ENCODE peak calls at places on chromosome 22, in ten cellular contexts. M is aorta; E is GM23338; D is CD8-positive, alpha-beta memory T cell; B is prostate gland; K is colonic mucosa; A is mesendoderm; R is PC-9; C is cardiac muscle cell; S is endodermal cell. V is an unnamed sample. For H3K36me3, the result is how much of the 10 kb centered on the place peaks cover.

GRCh38 chr22:50529416-50530279 is at the start of gene TYMP:
- DNase-seq in S (peak), D (peak), A (no peak), B (peak), C (no peak), M (peak), E (peak), R (peak), K (peak), V (peak)

GRCh38 chr22:43319661-43320486 is 23.3 kb downstream of the SCUBE1 start:
- DNase-seq in D (no peak), A (no peak), E (no peak), S (no peak), B (no peak), K (no peak), M (no peak), R (no peak), C (no peak), V (no peak)

GRCh38 chr22:46262449-46263207 is 515 bp downstream of the PKDREJ start:
- DNase-seq in M (peak), B (no peak), C (peak), K (peak), R (no peak), S (peak), A (peak), E (peak), D (no peak), V (peak)

GRCh38 chr22:46081036-46081830 is 69.1 kb upstream of the PPARA start:
- DNase-seq in D (no peak), M (peak), K (no peak), E (no peak), B (no peak), S (no peak), R (no peak), A (no peak), C (no peak), V (peak)

GRCh38 chr22:43423046-43423445 is 11.2 kb downstream of the MPPED1 start:
- DNase-seq in B (no peak), E (no peak), C (no peak), A (no peak), S (no peak), K (no peak), R (no peak), M (peak), D (no peak), V (no peak)

GRCh38 chr22:31588970-31589675 is 72.9 kb downstream of the PISD start:
- DNase-seq in R (no peak), K (peak), C (no peak), M (no peak), A (no peak), B (no peak), S (no peak), D (no peak), E (no peak), V (no peak)

GRCh38 chr22:43343262-43343988 is at the start of gene SCUBE1:
- DNase-seq in E (peak), K (peak), B (peak), R (peak), D (peak), S (peak), C (peak), M (peak), A (peak), V (peak)

GRCh38 chr22:42906605-42907338 is 49.7 kb upstream of the ARFGAP3 start:
- DNase-seq in D (no peak), C (peak), A (no peak), K (no peak), R (no peak), B (no peak), S (no peak), M (no peak), E (no peak), V (no peak)

GRCh38 chr22:32680277-32680676 is 121.2 kb upstream of the TIMP3 start:
- DNase-seq in E (no peak), C (no peak), K (no peak), R (no peak), B (no peak), A (no peak), S (no peak), M (no peak), D (no peak), V (no peak)

GRCh38 chr22:17260950-17261349 is 41.7 kb upstream of the ADA2 start:
- DNase-seq in S (peak), C (peak), M (no peak), A (peak), E (peak), B (no peak), R (no peak), D (no peak), K (no peak), V (no peak)

GRCh38 chr22:17260291-17260690 is 41.1 kb upstream of the ADA2 start:
- DNase-seq in C (no peak), M (no peak), B (no peak), D (no peak), S (no peak), E (no peak), A (no peak), K (no peak), R (no peak), V (no peak)

GRCh38 chr22:17257578-17257977 is 38.3 kb upstream of the ADA2 start:
- DNase-seq in D (no peak), S (peak), M (no peak), C (no peak), R (no peak), A (no peak), E (peak), B (no peak), K (no peak), V (no peak)

GRCh38 chr22:17258015-17258827 is 39.0 kb upstream of the ADA2 start:
- DNase-seq in C (peak), S (peak), K (peak), M (peak), A (peak), B (peak), D (peak), R (peak), E (peak), V (no peak)

GRCh38 chr22:17257091-17257490 is 37.9 kb upstream of the ADA2 start:
- DNase-seq in C (no peak), K (no peak), E (peak), A (no peak), D (no peak), M (no peak), B (no peak), S (no peak), R (no peak), V (no peak)
- H3K4me3 ChIP-seq in C (no peak), K (no peak), E (no peak), A (no peak), D (no peak), M (no peak), B (no peak), S (no peak), R (no peak), V (no peak)

GRCh38 chr22:24330636-24331035 is 60.0 kb downstream of the SPECC1L start:
- DNase-seq in B (no peak), A (no peak), E (no peak), R (no peak), C (no peak), D (no peak), M (no peak), K (no peak), S (no peak), V (no peak)
- H3K36me3 ChIP-seq in B (under half), A (under half), E (under half), R (under half), C (half or more), D (under half), M (under half), K (under half), S (half or more), V (half or more)

GRCh38 chr22:37927129-37927936 is 21.2 kb downstream of the MICALL1 start:
- DNase-seq in M (no peak), S (no peak), D (no peak), A (no peak), R (no peak), B (no peak), K (no peak), E (no peak), C (no peak), V (no peak)
- H3K4me3 ChIP-seq in M (no peak), S (no peak), D (no peak), A (no peak), R (no peak), B (no peak), K (no peak), E (no peak), C (no peak), V (no peak)

DNA sequence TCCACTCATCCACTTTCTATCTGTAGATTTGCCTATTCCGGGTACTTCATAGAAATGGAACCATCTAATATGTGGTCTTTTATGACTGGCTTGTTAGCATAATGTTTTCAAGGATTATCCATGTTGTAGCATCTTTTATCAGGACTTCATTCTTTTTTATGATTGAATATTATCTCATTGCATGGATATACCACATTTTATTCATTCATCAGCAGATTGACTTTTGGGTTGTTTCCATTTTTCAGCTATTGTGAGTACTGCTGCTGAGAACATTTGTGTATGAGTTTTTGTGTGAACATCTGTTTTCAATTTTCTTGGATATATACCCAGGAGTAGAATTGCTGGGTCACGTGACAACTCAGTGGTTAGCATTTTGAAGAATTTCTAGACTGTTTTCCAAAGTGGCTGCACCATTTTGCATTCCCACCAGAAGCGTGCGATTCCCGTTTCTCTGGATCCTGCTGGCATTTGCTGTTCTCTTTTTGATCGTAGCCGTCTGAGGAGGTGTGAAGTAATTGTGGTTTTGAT is 8.9 kb downstream of the DERL3 start:
- DNase-seq in K (no peak), M (peak), D (no peak), R (no peak), S (no peak), A (no peak), C (no peak), B (no peak), E (no peak), V (no peak)
- H3K36me3 ChIP-seq in K (under half), M (under half), D (under half), R (under half), S (half or more), A (under half), C (under half), B (under half), E (under half), V (half or more)

DNA sequence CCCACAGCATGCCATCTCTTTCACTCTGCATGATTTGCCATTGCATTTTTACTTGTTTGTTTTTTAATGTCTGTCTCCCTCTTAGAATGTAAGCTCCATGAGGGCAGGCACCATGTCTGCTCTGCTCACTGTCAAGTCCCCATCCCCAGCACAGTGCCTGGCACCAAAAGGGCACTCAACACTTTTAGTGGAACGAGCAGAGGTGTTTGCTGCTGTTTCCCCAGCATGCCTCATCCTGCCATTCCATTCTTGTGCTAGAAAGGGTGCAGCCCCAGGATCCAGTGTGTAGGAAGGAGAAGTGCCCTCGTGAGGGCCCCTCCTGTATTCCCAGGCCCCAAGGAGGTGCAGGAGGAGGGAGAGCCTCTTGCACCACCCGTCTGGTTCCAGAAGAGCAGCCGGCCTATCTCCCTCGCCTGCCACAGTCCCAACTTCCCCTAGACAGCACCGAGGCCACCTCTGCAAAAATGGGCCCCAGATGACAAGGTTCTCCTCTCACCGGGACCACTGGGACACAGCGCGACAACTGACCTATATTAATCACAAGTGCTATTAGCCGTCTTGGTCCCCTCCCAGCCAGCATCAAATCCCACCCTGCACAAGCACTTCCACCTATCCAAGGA is 33.3 kb upstream of the CACNG2 start:
- DNase-seq in C (no peak), E (no peak), R (no peak), D (no peak), S (peak), B (no peak), K (no peak), M (no peak), A (no peak), V (peak)
- H3K4me3 ChIP-seq in C (no peak), E (no peak), R (no peak), D (no peak), S (no peak), B (no peak), K (no peak), M (no peak), A (no peak), V (no peak)

DNA sequence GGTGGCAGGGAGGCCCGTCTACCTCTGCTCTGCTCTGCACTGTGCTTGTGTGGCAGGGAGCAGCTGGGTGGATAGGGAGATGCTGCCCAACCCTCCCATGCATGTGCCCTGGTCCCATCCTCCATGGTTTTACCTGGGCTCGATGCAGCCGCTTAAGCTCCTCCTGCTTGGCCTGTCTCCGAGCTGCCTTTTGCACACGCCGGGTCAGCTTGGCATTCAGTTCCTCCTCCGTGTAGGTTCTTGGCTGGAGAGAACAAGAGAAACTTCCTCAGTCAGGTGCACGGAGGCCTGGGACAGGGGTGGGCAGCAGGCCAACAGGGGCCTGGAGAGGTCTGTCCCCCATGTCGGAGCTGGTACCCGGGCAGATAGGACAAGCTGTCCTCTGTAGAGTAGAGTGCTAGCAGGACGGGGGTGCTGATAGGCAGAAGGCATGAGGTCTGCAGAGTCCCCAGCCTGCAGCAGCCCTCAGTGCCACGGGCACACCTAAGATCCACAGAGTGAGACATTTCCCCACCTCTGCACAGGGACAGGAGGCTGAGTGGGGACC is 36.4 kb upstream of the BID start:
- DNase-seq in S (no peak), A (no peak), R (no peak), B (no peak), D (no peak), C (no peak), M (no peak), K (peak), E (no peak), V (no peak)
- H3K36me3 ChIP-seq in S (under half), A (under half), R (under half), B (under half), D (under half), C (under half), M (under half), K (under half), E (under half), V (under half)

DNA sequence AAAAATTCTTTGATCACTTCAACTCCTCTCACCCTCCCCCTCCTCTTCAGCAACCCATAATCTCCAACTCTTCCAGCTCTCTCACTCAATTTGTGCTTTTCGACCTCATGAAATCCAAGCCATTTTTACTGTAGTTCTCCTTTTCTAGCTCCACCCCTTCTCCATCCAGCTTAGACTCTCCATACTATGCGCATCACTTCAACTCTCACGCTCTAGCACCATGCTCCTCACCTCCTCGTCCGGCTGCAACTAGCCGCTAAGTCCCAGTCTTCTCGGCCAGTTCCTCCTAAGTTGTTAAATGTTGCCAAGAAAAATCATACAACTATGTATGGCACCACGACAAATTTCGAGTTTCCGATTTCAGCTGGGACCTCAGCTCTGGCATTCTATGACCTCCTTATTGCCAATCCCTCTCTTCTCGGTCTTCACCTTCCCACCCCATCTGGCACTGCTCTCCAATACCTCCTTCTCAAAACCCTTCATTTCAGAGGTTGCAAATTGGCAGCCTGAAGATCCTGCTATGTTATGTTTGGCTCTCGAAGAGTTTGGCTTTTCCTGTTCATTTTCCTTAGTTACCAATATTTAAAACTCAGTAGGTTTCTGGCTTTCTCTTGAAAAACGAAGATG is 1.1 kb downstream of the ZNF70 start:
- DNase-seq in R (no peak), K (no peak), M (no peak), E (no peak), D (no peak), A (no peak), B (no peak), C (no peak), S (no peak), V (no peak)
- H3K4me3 ChIP-seq in R (peak), K (no peak), M (peak), E (peak), D (peak), A (no peak), B (peak), C (peak), S (peak), V (peak)

DNA sequence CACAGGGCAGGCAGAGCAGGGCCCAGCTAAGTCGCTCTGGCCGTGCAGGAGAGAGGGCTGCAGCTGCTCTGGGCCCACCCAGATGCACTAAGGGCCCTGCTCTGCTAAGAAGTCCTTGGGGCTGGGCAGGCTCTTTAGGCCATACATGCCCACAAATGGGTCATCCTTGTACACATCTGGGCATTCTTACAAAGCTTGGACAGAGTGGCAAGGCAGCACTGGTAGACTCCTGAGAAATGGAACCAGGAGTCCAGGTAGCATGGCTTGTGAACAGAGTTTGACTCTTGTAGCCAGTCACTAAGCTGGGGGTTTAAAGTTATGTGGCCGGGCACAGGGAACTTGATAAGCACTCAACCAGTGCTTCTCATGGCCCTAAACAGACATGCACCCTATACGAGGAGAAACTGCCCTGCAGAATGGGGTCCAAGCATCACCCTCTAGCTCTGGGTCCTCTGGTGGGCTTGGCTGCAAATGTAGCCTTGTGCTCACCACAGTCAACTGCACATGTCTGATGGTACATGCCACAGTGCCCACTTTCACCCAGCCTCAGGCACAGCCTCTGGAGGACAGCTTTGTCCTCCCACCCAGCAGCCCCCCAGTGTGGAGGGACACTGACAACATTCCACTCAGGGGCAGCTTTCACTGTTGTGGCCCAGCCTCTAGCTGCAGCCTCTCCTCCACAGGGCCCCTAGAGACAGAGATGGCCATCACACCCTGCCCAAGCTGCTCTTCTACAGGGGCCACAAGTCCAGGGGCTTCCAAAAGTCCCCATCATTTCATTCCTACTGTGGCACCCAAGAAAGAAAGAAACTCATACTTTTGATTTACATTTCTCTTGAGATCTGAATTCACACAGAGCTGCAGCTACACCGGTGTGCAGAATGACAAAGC is 75.2 kb downstream of the DGCR2 start:
- DNase-seq in K (no peak), B (no peak), A (no peak), R (no peak), M (no peak), E (no peak), C (no peak), D (no peak), S (no peak), V (peak)
- H3K36me3 ChIP-seq in K (under half), B (under half), A (under half), R (under half), M (under half), E (under half), C (under half), D (half or more), S (half or more), V (half or more)

DNA sequence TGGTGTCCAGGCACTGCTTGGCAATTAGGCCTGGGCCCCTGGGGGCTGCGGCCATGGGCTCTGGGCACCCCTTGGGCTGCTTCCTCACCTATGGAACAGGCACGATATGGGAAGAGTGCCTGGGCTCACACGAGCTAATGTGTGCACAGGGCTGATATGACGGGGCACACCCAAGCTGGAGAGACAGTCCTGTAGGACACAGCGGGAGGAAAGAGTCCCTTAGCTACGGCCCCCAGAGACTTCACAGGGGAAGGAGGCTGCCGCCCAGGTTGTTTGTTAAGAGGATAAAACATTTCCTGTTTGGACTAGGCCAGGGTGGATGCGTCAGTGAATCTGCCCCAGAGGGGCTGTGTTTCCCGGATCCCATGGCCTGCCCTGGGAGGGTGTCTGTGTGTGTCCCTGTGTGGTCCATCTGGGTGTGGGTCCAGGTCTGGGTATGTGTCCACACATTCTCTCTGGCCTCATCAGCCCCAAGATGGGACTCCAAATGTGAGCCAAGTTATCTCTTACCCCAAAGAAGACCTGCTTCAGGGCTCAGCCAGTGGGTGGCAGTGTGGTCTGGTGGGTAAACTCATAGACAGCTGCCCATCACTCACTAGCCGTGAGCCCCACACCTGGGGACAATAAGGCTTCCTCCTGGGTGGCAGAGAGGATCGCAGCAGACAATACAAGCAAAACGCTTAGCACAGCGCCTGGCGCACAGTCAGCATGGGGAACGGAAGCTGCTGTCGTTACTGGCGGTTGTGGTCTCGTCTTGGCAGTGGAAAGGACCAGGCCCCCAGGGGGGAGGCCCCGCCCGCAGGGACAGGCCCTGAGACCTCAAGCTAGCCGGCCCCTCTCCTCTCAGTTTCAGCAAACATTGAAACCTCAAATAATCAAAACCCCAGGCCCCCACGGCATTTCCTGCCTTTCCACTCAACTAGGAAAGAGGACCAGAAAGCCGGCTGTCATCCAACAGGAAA is 3.2 kb upstream of the EMID1 start:
- DNase-seq in C (no peak), S (peak), K (peak), D (no peak), R (no peak), A (peak), M (peak), B (no peak), E (peak), V (no peak)
- H3K4me3 ChIP-seq in C (no peak), S (no peak), K (no peak), D (no peak), R (no peak), A (no peak), M (no peak), B (no peak), E (no peak), V (no peak)